ENCODE peak calls at places on chromosomes 12 and 14, in six cellular contexts. N is IMR-90, O is AG04450, J is kidney, I is GM10248, Z is endothelial cell. V is an unnamed sample.

GRCh38 chr14:24384169-24384568 is 14.6 kb upstream of the NYNRIN start:
- DNase-seq in N (no peak), O (no peak), J (no peak), I (no peak), Z (no peak), V (no peak)

GRCh38 chr12:104412681-104413080 is 44.1 kb upstream of the CHST11 start:
- DNase-seq in N (no peak), O (no peak), J (no peak), I (no peak), Z (no peak), V (no peak)

GRCh38 chr14:24379907-24380746 is 12.1 kb downstream of the NFATC4 start:
- DNase-seq in N (no peak), O (no peak), J (no peak), I (no peak), Z (no peak), V (no peak)

GRCh38 chr12:107436836-107437235 is 248.8 kb upstream of the PWP1 start:
- DNase-seq in N (no peak), O (no peak), J (no peak), I (no peak), Z (no peak), V (no peak)

GRCh38 chr12:86530996-86531655 is 274.9 kb upstream of the MGAT4C start:
- DNase-seq in N (no peak), O (no peak), J (no peak), I (no peak), Z (no peak), V (no peak)

GRCh38 chr12:31756977-31757420 is 28.2 kb upstream of the AMN1 start:
- DNase-seq in N (no peak), O (no peak), J (no peak), I (no peak), Z (no peak), V (peak)

GRCh38 chr12:116434155-116435065 is 124.8 kb upstream of the MAP1LC3B2 start:
- DNase-seq in N (peak), O (peak), J (peak), I (no peak), Z (peak), V (peak)

GRCh38 chr14:80117876-80118275 is 93.4 kb downstream of the DIO2 start:
- DNase-seq in N (no peak), O (no peak), J (no peak), I (no peak), Z (no peak), V (no peak)

GRCh38 chr14:55721353-55721752 is 141.3 kb downstream of the KTN1 start:
- DNase-seq in N (peak), O (no peak), J (no peak), I (no peak), Z (no peak), V (peak)

GRCh38 chr14:58104808-58105207 is 47.2 kb downstream of the ARMH4 start:
- DNase-seq in N (peak), O (peak), J (no peak), I (no peak), Z (no peak), V (no peak)

GRCh38 chr12:32454075-32454474 is 54.7 kb downstream of the FGD4 start:
- DNase-seq in N (peak), O (peak), J (no peak), I (no peak), Z (no peak), V (no peak)

GRCh38 chr12:107328442-107329133 is 235.2 kb upstream of the CRY1 start:
- DNase-seq in N (peak), O (no peak), J (no peak), I (no peak), Z (no peak), V (peak)

GRCh38 chr12:4545195-4545594 is 6.5 kb downstream of the RAD51AP1 start:
- DNase-seq in N (no peak), O (no peak), J (no peak), I (no peak), Z (no peak), V (no peak)

GRCh38 chr14:105474478-105475268 is at the start of gene CRIP2:
- DNase-seq in N (peak), O (no peak), J (no peak), I (peak), Z (peak), V (peak)
- TF ChIP-seq CTCF in N (no peak), O (no peak), J (no peak), I (no peak), Z (no peak), V (no peak)

DNA sequence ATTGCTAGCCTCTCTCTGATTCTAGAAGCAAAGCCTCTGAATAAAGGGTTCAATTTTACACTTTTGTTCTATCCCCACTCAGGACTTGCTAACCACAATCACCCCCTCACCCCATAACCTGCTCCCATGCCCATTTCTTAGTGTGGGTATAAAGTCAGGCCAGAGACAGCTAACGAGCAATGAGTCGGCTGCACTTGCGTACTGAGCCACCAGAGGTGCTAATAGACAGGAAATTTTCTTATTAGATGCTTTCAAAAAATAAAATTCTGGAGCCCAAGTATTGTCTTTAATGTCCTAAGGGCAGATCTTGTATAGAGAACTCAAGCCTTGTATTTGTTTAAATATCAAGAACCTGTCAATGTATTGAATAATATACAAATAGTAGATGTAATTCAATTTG is 256.9 kb downstream of the SYT1 start:
- DNase-seq in N (no peak), O (no peak), J (no peak), I (no peak), Z (peak), V (peak)
- TF ChIP-seq CTCF in N (peak), O (peak), J (no peak), I (peak), Z (peak), V (peak)

GRCh38 chr12:24964342-24964741 is 15.4 kb upstream of the BCAT1 start:
- DNase-seq in N (no peak), O (no peak), J (no peak), I (no peak), Z (no peak), V (no peak)

GRCh38 chr12:24955389-24955788 is 6.5 kb upstream of the BCAT1 start:
- DNase-seq in N (no peak), O (no peak), J (no peak), I (no peak), Z (no peak), V (no peak)

GRCh38 chr12:24955853-24956252 is 7.0 kb upstream of the BCAT1 start:
- DNase-seq in N (no peak), O (no peak), J (no peak), I (no peak), Z (no peak), V (no peak)

DNA sequence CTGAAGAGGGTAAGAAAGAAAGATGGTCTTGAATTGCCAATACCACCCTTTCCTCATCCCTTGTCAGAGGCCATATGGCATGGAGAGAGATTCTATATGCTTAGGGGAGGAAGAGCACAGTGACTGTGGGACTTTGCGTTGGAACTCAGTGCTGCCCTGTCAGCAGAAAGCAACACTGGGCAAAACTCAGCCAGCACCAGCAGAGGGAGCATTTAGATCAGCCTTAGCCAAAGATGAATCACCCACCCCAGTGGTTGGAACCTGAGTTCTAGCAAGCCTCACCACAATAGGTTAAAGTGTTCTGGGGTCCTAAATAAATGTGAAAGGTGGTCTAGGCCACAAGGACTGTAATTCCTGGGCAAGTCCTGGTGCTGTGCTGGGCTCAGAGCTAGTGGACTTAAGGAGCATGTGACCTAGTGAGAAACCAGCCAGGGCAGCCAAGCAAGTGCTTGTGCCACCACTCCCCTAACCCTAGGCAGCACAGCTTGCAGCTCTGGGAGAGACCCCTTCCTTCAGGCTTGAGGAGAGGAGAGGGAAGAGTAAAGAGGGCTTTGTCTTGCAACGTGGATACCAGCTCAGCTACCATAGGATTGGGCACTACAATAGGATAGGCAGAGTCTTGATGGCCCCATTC is 11.4 kb upstream of the BCAT1 start:
- DNase-seq in N (peak), O (no peak), J (no peak), I (peak), Z (peak), V (peak)
- TF ChIP-seq CTCF in N (peak), O (peak), J (no peak), I (peak), Z (peak), V (peak)

GRCh38 chr12:9931245-9931644 is 925 bp downstream of the CLEC2A start:
- DNase-seq in N (no peak), O (no peak), J (no peak), I (no peak), Z (no peak), V (no peak)
- TF ChIP-seq CTCF in N (no peak), O (no peak), J (no peak), I (no peak), Z (no peak), V (no peak)

V was measured in Calu3.